ENCODE peak calls at places on chromosome 19, in seven cellular contexts. E is brain microvascular endothelial cell; Y is IMR-90; G is iris pigment epithelial cell; X is EH; R is stimulated activated CD8-positive, alpha-beta memory T cell treated with anti-CD3 and anti-CD28 coated beads, Interleukin-2, amount 100 ng/mL, for 48 hours; Q is non-pigmented ciliary epithelial cell. J is an unnamed sample.

GRCh38 chr19:38376576-38376975 is 2.2 kb downstream of the PSMD8 start:
- DNase-seq in R (no peak), Y (no peak), Q (no peak), G (no peak), X (no peak), E (no peak), J (no peak)

GRCh38 chr19:18685597-18686164 is 2.2 kb downstream of the CRTC1 start:
- DNase-seq in Y (peak), X (no peak), R (no peak), E (no peak), G (peak), Q (no peak), J (no peak)

GRCh38 chr19:1162404-1163282 is 11.4 kb downstream of the SBNO2 start:
- DNase-seq in Q (no peak), Y (no peak), G (no peak), R (no peak), E (no peak), X (no peak), J (no peak)

GRCh38 chr19:18496167-18496979 is 25.5 kb downstream of the ELL start:
- DNase-seq in E (peak), Y (peak), R (peak), X (peak), G (peak), Q (no peak), J (peak)

GRCh38 chr19:54393381-54393780 is 21.9 kb upstream of the TTYH1 start:
- DNase-seq in X (no peak), E (no peak), R (no peak), Q (no peak), G (peak), Y (no peak), J (no peak)

GRCh38 chr19:9531933-9532332 is 6.5 kb downstream of the ZNF426 start:
- DNase-seq in G (peak), Q (no peak), X (peak), Y (peak), E (peak), R (peak), J (no peak)

GRCh38 chr19:54253331-54254194 is 3.5 kb downstream of the LILRB5 start:
- DNase-seq in R (no peak), Y (no peak), Q (no peak), G (no peak), E (no peak), X (no peak), J (no peak)

GRCh38 chr19:36115453-36116343 is at the start of gene TBCB:
- DNase-seq in Q (no peak), Y (peak), R (peak), E (peak), X (no peak), G (peak), J (peak)

GRCh38 chr19:4620675-4621074 is 18.6 kb upstream of the TNFAIP8L1 start:
- DNase-seq in R (no peak), G (no peak), Q (no peak), E (no peak), X (no peak), Y (no peak), J (no peak)

GRCh38 chr19:3075605-3076431 is 13.5 kb upstream of the TLE5 start:
- DNase-seq in G (no peak), Q (no peak), X (peak), Y (no peak), E (no peak), R (peak), J (peak)

GRCh38 chr19:13098291-13099072 is 4.2 kb downstream of the LYL1 start:
- DNase-seq in X (peak), E (no peak), Q (no peak), G (peak), R (no peak), Y (no peak), J (no peak)

GRCh38 chr19:32404939-32405430 is 585 bp upstream of the DPY19L3 start:
- DNase-seq in R (no peak), X (peak), G (peak), Y (peak), Q (no peak), E (peak), J (peak)

GRCh38 chr19:48364564-48365363 is 597 bp downstream of the SYNGR4 start:
- DNase-seq in R (no peak), Y (no peak), Q (no peak), E (no peak), X (no peak), G (no peak), J (no peak)

GRCh38 chr19:650121-650520 is 10.4 kb downstream of the FGF22 start:
- DNase-seq in R (no peak), E (no peak), G (no peak), X (no peak), Q (no peak), Y (no peak), J (no peak)

GRCh38 chr19:3483226-3483628 is at the start of gene SMIM44:
- DNase-seq in R (no peak), G (no peak), X (no peak), Y (no peak), Q (no peak), E (no peak), J (no peak)

GRCh38 chr19:3986260-3987041 is 1.2 kb upstream of the EEF2 start:
- DNase-seq in R (no peak), X (peak), Y (peak), G (peak), E (peak), Q (no peak), J (peak)

GRCh38 chr19:38919837-38920528 is 8.0 kb upstream of the CCER2 start:
- DNase-seq in Y (no peak), E (no peak), R (no peak), X (no peak), G (no peak), Q (no peak), J (no peak)

GRCh38 chr19:37303591-37304171 is 67.2 kb upstream of the ZNF527 start:
- DNase-seq in X (no peak), G (no peak), R (no peak), Y (no peak), E (no peak), Q (no peak), J (no peak)

GRCh38 chr19:5292453-5292842 is 48.2 kb downstream of the PTPRS start:
- DNase-seq in Q (no peak), G (no peak), Y (peak), R (no peak), E (no peak), X (no peak), J (no peak)

GRCh38 chr19:38970664-38971532 is 4.6 kb downstream of the FBXO17 start:
- DNase-seq in E (no peak), Y (no peak), X (peak), R (no peak), G (peak), Q (no peak), J (no peak)

GRCh38 chr19:39401549-39402416 is 4.9 kb upstream of the ZFP36 start:
- DNase-seq in X (peak), Q (no peak), E (peak), G (peak), R (peak), Y (peak), J (peak)

GRCh38 chr19:49861541-49862410 is 5.6 kb downstream of the PNKP start:
- DNase-seq in E (no peak), G (no peak), X (no peak), Y (no peak), R (no peak), Q (no peak), J (no peak)

GRCh38 chr19:33771308-33772101 is 25.2 kb upstream of the KCTD15 start:
- DNase-seq in Y (peak), G (peak), Q (no peak), X (peak), E (peak), R (peak), J (peak)

GRCh38 chr19:42396248-42396541 is 6.1 kb upstream of the CNFN start:
- DNase-seq in Y (no peak), G (no peak), E (no peak), Q (no peak), X (no peak), R (no peak), J (no peak)

J was measured in activated CD4-positive, CD25-positive, alpha-beta regulatory T cell treated with anti-CD3 and anti-CD28 coated beads, Interleukin-2, amount 50 U/mL, for 72 hours.